ENCODE peak calls at places on chromosomes 13 and 19, in four cellular contexts. One of them, this sample, is unnamed.
A peak's percentile ranks its signal among the peaks of the same experiment; 100 is the strongest.

GRCh38 chr13:23776698-23777570 is 112.3 kb downstream of the MIPEP start:
- DNase-seq in CD8-positive, alpha-beta memory T cell: no peak
- DNase-seq in fibroblast of lung: no peak
- DNase-seq in A549: no peak
- DNase-seq in this sample: no peak

GRCh38 chr19:6212403-6213265 is 67.1 kb downstream of the MLLT1 start:
- DNase-seq in fibroblast of lung: no peak
- DNase-seq in CD8-positive, alpha-beta memory T cell: no peak
- DNase-seq in A549: no peak
- DNase-seq in this sample: no peak

GRCh38 chr19:42555317-42555716 is 27.0 kb upstream of the CEACAM1 start:
- DNase-seq in fibroblast of lung: no peak
- DNase-seq in CD8-positive, alpha-beta memory T cell: no peak
- DNase-seq in A549: no peak
- DNase-seq in this sample: no peak

GRCh38 chr19:13220847-13221246 is 70.6 kb downstream of the IER2 start:
- DNase-seq in CD8-positive, alpha-beta memory T cell: no peak
- DNase-seq in A549: no peak
- DNase-seq in fibroblast of lung: no peak
- DNase-seq in this sample: no peak

GRCh38 chr19:29303707-29304090 is 90.7 kb upstream of the UQCRFS1 start:
- DNase-seq in CD8-positive, alpha-beta memory T cell: no peak
- DNase-seq in A549: no peak
- DNase-seq in fibroblast of lung: no peak
- DNase-seq in this sample: no peak

GRCh38 chr19:8131517-8131916 is 17.9 kb downstream of the FBN3 start:
- DNase-seq in A549: no peak
- DNase-seq in CD8-positive, alpha-beta memory T cell: no peak
- DNase-seq in fibroblast of lung: no peak
- DNase-seq in this sample: no peak

GRCh38 chr19:33022472-33023116 is 42.1 kb downstream of the RHPN2 start:
- DNase-seq in fibroblast of lung: no peak
- DNase-seq in CD8-positive, alpha-beta memory T cell: no peak
- DNase-seq in A549: no peak
- DNase-seq in this sample: no peak

GRCh38 chr19:13938361-13939027 is at the start of gene PODNL1:
- DNase-seq in A549: no peak
- DNase-seq in fibroblast of lung: peak; percentile 87
- DNase-seq in CD8-positive, alpha-beta memory T cell: no peak
- DNase-seq in this sample: no peak

GRCh38 chr13:102724923-102725322 is 30.1 kb upstream of the METTL21C start:
- DNase-seq in fibroblast of lung: peak; percentile 24
- DNase-seq in A549: peak; percentile 42
- DNase-seq in CD8-positive, alpha-beta memory T cell: no peak
- DNase-seq in this sample: peak; percentile 39

GRCh38 chr13:86446311-86446710 is 647.1 kb upstream of the SLITRK6 start:
- DNase-seq in fibroblast of lung: peak; percentile 91
- DNase-seq in A549: peak; percentile 87
- DNase-seq in CD8-positive, alpha-beta memory T cell: no peak
- DNase-seq in this sample: no peak

GRCh38 chr13:39105110-39105509 is 66.9 kb downstream of the NHLRC3 start:
- DNase-seq in A549: no peak
- DNase-seq in CD8-positive, alpha-beta memory T cell: no peak
- DNase-seq in fibroblast of lung: no peak
- DNase-seq in this sample: no peak

GRCh38 chr19:40165362-40165937 is 25.8 kb upstream of the MAP3K10 start:
- DNase-seq in CD8-positive, alpha-beta memory T cell: peak; percentile 66
- DNase-seq in A549: peak; percentile 77
- DNase-seq in fibroblast of lung: peak; percentile 10
- DNase-seq in this sample: no peak

GRCh38 chr13:24741016-24741662 is 22.8 kb upstream of the RNF17 start:
- DNase-seq in fibroblast of lung: no peak
- DNase-seq in CD8-positive, alpha-beta memory T cell: no peak
- DNase-seq in A549: peak; percentile 17
- DNase-seq in this sample: no peak

GRCh38 chr13:50255639-50256038 is 240.4 kb downstream of the KCNRG start:
- DNase-seq in A549: no peak
- DNase-seq in CD8-positive, alpha-beta memory T cell: no peak
- DNase-seq in fibroblast of lung: no peak
- DNase-seq in this sample: no peak

GRCh38 chr19:40277356-40277755 is 7.8 kb downstream of the AKT2 start:
- DNase-seq in CD8-positive, alpha-beta memory T cell: no peak
- DNase-seq in fibroblast of lung: no peak
- DNase-seq in A549: no peak
- DNase-seq in this sample: no peak

GRCh38 chr13:50123002-50123401 is 107.8 kb downstream of the KCNRG start:
- DNase-seq in CD8-positive, alpha-beta memory T cell: no peak
- DNase-seq in fibroblast of lung: no peak
- DNase-seq in A549: no peak
- DNase-seq in this sample: no peak

GRCh38 chr13:41492432-41493267 is 35.3 kb downstream of the RGCC start:
- DNase-seq in A549: no peak
- DNase-seq in CD8-positive, alpha-beta memory T cell: peak; percentile 73
- DNase-seq in fibroblast of lung: no peak
- DNase-seq in this sample: no peak

GRCh38 chr13:51246411-51247298 is 24.5 kb downstream of the FAM124A start:
- DNase-seq in CD8-positive, alpha-beta memory T cell: no peak
- DNase-seq in A549: no peak
- DNase-seq in fibroblast of lung: no peak
- DNase-seq in this sample: no peak

GRCh38 chr19:18279266-18279515 is 2.2 kb downstream of the JUND start:
- DNase-seq in fibroblast of lung: peak; percentile 7
- DNase-seq in A549: no peak
- DNase-seq in CD8-positive, alpha-beta memory T cell: no peak
- DNase-seq in this sample: no peak

GRCh38 chr19:8210660-8211101 is 1.5 kb downstream of the CERS4 start:
- DNase-seq in CD8-positive, alpha-beta memory T cell: no peak
- DNase-seq in fibroblast of lung: no peak
- DNase-seq in A549: no peak
- DNase-seq in this sample: no peak

GRCh38 chr19:33781996-33782395 is 14.7 kb upstream of the KCTD15 start:
- DNase-seq in fibroblast of lung: peak; percentile 46
- DNase-seq in CD8-positive, alpha-beta memory T cell: no peak
- DNase-seq in A549: peak; percentile 68
- DNase-seq in this sample: no peak

GRCh38 chr13:110644892-110645521 is 29.7 kb downstream of the NAXD start:
- DNase-seq in CD8-positive, alpha-beta memory T cell: peak; percentile 56
- DNase-seq in A549: peak; percentile 29
- DNase-seq in fibroblast of lung: peak; percentile 76
- DNase-seq in this sample: peak; percentile 74

GRCh38 chr13:92377396-92377795 is 849.2 kb upstream of the GPC6 start:
- DNase-seq in CD8-positive, alpha-beta memory T cell: no peak
- DNase-seq in fibroblast of lung: no peak
- DNase-seq in A549: no peak
- DNase-seq in this sample: no peak

GRCh38 chr19:18875726-18876125 is 20.2 kb downstream of the CERS1 start:
- DNase-seq in fibroblast of lung: no peak
- DNase-seq in CD8-positive, alpha-beta memory T cell: no peak
- DNase-seq in A549: no peak
- DNase-seq in this sample: no peak

GRCh38 chr13:99736541-99736940 is 235.0 kb downstream of the ZIC5 start:
- DNase-seq in CD8-positive, alpha-beta memory T cell: no peak
- DNase-seq in fibroblast of lung: no peak
- DNase-seq in A549: no peak
- DNase-seq in this sample: peak; percentile 57

GRCh38 chr13:33728271-33729037 is 89.5 kb upstream of the RFC3 start:
- DNase-seq in CD8-positive, alpha-beta memory T cell: no peak
- DNase-seq in A549: peak; percentile 18
- DNase-seq in fibroblast of lung: no peak
- DNase-seq in this sample: no peak

GRCh38 chr19:28541602-28542393 is 671.2 kb downstream of the UQCRFS1 start:
- DNase-seq in fibroblast of lung: no peak
- DNase-seq in A549: no peak
- DNase-seq in CD8-positive, alpha-beta memory T cell: no peak
- DNase-seq in this sample: no peak

GRCh38 chr19:38723606-38724379 is 20.5 kb downstream of the CAPN12 start:
- DNase-seq in fibroblast of lung: no peak
- DNase-seq in A549: no peak
- DNase-seq in CD8-positive, alpha-beta memory T cell: no peak
- DNase-seq in this sample: no peak

DNA sequence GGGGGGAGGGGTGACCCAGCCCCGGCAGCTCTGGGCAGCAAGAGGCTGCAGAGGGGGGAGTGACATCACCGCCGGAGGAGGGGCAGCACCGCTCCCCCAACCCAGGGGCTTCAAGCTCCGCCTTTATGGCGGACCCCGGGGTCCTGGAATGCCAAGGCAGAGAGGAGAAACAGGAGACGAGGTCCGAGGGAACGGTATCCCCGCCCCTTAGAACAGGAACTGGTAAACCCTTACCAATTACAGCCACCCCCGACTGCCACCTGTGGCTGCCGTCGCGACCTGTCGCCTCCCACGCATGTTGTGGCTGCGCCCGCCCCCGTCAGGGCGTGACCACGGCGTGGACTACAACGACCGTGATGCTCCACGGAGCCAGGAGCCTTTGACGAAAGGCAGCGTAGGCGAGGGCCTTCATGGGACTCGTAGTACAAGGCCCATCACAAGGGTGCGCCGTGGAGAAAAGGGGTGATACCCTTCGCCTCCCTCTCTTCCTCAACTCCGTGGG is 4.1 kb upstream of the KCNC3 start:
- DNase-seq in fibroblast of lung: peak; percentile 70
- DNase-seq in A549: peak; percentile 98
- DNase-seq in CD8-positive, alpha-beta memory T cell: peak; percentile 85
- DNase-seq in this sample: peak; percentile 37
- H3K4me1 ChIP-seq in fibroblast of lung: no peaks in the 10 kb centered on the region
- H3K4me1 ChIP-seq in A549: peaks cover 31% of the 10 kb centered on the region
- H3K4me1 ChIP-seq in CD8-positive, alpha-beta memory T cell: peaks cover 48% of the 10 kb centered on the region
- H3K4me1 ChIP-seq in this sample: peaks cover 4% of the 10 kb centered on the region

GRCh38 chr13:29922896-29923295 is 72.5 kb upstream of the UBL3 start:
- DNase-seq in fibroblast of lung: peak; percentile 87
- DNase-seq in CD8-positive, alpha-beta memory T cell: no peak
- DNase-seq in A549: peak; percentile 25
- DNase-seq in this sample: no peak
- H3K4me1 ChIP-seq in fibroblast of lung: peaks cover 25% of the 10 kb centered on the region
- H3K4me1 ChIP-seq in CD8-positive, alpha-beta memory T cell: peaks cover 5% of the 10 kb centered on the region
- H3K4me1 ChIP-seq in A549: peaks cover 60% of the 10 kb centered on the region
- H3K4me1 ChIP-seq in this sample: peaks cover 37% of the 10 kb centered on the region

DNA sequence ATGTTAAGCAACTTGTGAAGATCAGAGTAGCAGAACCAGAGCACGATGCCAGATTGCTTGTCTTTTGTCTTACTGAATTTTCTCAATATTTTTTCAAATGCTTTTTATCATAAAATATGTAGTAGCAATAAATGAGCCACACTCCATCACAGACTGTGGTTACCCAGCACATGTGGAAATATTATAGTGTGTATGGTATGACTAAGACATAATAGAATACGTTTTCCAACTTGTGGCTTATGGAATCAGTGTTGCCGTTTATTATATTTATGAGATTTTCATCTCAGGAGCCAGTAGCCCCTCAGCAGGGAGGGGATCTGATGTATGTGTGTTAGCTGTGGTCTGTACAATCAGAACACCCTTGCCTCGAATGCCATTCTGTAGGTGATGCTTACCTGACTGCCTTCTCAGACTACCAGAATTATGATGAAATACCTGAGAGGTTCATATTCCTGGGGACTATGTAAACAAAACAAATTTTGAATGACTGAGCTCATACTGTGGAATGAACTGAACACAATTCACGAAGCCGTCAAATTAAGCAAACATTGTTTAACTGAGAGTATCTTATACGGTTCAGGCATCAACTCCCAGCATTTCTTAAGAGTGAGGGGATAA is 1.9 kb downstream of the SCEL start:
- DNase-seq in CD8-positive, alpha-beta memory T cell: no peak
- DNase-seq in A549: no peak
- DNase-seq in fibroblast of lung: peak; percentile 39
- DNase-seq in this sample: no peak
- H3K4me1 ChIP-seq in CD8-positive, alpha-beta memory T cell: no peaks in the 10 kb centered on the region
- H3K4me1 ChIP-seq in A549: peaks cover 27% of the 10 kb centered on the region
- H3K4me1 ChIP-seq in fibroblast of lung: no peaks in the 10 kb centered on the region
- H3K4me1 ChIP-seq in this sample: no peaks in the 10 kb centered on the region

GRCh38 chr13:46598820-46599180 is 45.8 kb downstream of the LRCH1 start:
- DNase-seq in fibroblast of lung: no peak
- DNase-seq in CD8-positive, alpha-beta memory T cell: no peak
- DNase-seq in A549: no peak
- DNase-seq in this sample: no peak
- H3K4me1 ChIP-seq in fibroblast of lung: peaks cover 11% of the 10 kb centered on the region
- H3K4me1 ChIP-seq in CD8-positive, alpha-beta memory T cell: peaks cover 45% of the 10 kb centered on the region
- H3K4me1 ChIP-seq in A549: peaks cover 65% of the 10 kb centered on the region
- H3K4me1 ChIP-seq in this sample: peaks cover 3% of the 10 kb centered on the region

DNA sequence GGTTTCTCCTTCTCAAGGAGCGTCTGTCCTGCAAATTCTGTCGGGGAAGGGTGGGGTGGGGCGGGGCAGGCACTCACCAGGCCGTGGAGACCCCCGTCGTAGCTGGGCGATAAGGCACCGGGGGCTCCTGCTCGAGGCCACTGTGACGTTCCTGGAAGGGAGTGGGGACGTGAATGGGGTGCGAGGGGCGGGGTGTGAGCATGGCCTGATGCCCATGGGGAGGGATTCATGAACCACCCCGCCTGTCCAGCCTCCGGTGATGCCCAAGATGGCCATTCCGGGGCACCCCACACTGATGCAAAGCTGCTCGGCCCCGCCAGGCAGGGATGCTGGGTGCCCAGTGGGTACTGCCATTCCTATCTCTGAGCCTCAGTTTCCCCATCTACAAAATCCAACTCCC is 14.4 kb upstream of the UQCR11 start:
- DNase-seq in A549: no peak
- DNase-seq in fibroblast of lung: no peak
- DNase-seq in CD8-positive, alpha-beta memory T cell: no peak
- DNase-seq in this sample: no peak
- H3K4me1 ChIP-seq in A549: no peaks in the 10 kb centered on the region
- H3K4me1 ChIP-seq in fibroblast of lung: no peaks in the 10 kb centered on the region
- H3K4me1 ChIP-seq in CD8-positive, alpha-beta memory T cell: no peaks in the 10 kb centered on the region
- H3K4me1 ChIP-seq in this sample: no peaks in the 10 kb centered on the region

DNA sequence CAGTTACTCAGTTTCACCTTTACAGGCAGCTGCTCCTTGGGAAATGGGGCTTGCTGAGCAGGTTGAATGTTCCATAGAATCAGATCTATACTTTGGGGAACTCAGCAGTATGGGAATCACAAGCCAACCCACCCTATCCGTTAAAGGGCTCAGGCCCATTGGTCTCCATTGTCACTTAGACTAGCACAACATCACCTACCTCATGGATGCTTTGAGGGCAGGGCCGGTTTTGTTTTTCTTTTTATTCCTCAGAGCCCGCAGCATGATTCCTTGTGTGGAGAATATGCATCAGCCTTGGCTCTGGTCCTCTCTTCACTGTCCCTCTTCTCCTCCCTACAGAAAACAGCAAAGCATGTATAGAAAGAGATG is 48.0 kb downstream of the LRCH1 start:
- DNase-seq in fibroblast of lung: no peak
- DNase-seq in CD8-positive, alpha-beta memory T cell: no peak
- DNase-seq in A549: no peak
- DNase-seq in this sample: no peak
- H3K4me1 ChIP-seq in fibroblast of lung: peaks cover 8% of the 10 kb centered on the region
- H3K4me1 ChIP-seq in CD8-positive, alpha-beta memory T cell: peaks cover 32% of the 10 kb centered on the region
- H3K4me1 ChIP-seq in A549: peaks cover 65% of the 10 kb centered on the region
- H3K4me1 ChIP-seq in this sample: peaks cover 13% of the 10 kb centered on the region

GRCh38 chr13:73865027-73865426 is 269.2 kb downstream of the KLF12 start:
- DNase-seq in fibroblast of lung: no peak
- DNase-seq in A549: no peak
- DNase-seq in CD8-positive, alpha-beta memory T cell: no peak
- DNase-seq in this sample: peak; percentile 47

GRCh38 chr13:73872397-73872796 is 261.8 kb downstream of the KLF12 start:
- DNase-seq in fibroblast of lung: peak; percentile 28
- DNase-seq in CD8-positive, alpha-beta memory T cell: no peak
- DNase-seq in A549: no peak
- DNase-seq in this sample: no peak

GRCh38 chr13:73870970-73871935 is 263.0 kb downstream of the KLF12 start:
- DNase-seq in fibroblast of lung: peak; percentile 96
- DNase-seq in CD8-positive, alpha-beta memory T cell: no peak
- DNase-seq in A549: no peak
- DNase-seq in this sample: peak; percentile 83

GRCh38 chr13:73874460-73874859 is 259.7 kb downstream of the KLF12 start:
- DNase-seq in fibroblast of lung: no peak
- DNase-seq in CD8-positive, alpha-beta memory T cell: no peak
- DNase-seq in A549: no peak
- DNase-seq in this sample: no peak

GRCh38 chr13:73870036-73870741 is 264.0 kb downstream of the KLF12 start:
- DNase-seq in A549: no peak
- DNase-seq in CD8-positive, alpha-beta memory T cell: peak; percentile 6
- DNase-seq in fibroblast of lung: peak; percentile 38
- DNase-seq in this sample: peak; percentile 16
- H3K4me1 ChIP-seq in A549: no peaks in the 10 kb centered on the region
- H3K4me1 ChIP-seq in CD8-positive, alpha-beta memory T cell: peaks cover 23% of the 10 kb centered on the region
- H3K4me1 ChIP-seq in fibroblast of lung: peaks cover 9% of the 10 kb centered on the region
- H3K4me1 ChIP-seq in this sample: peaks cover 42% of the 10 kb centered on the region